ENCODE peak calls at places on chromosomes 6 and 20, in six cellular contexts. One of them, this sample, is unnamed.

GRCh38 chr20:49104365-49104648 is 58.2 kb downstream of the CSE1L start:
- DNase-seq in GM12878: no peak
- DNase-seq in endothelial cell of umbilical vein: no peak
- DNase-seq in H1: no peak
- DNase-seq in HCT116: no peak
- DNase-seq in K562: no peak
- DNase-seq in this sample: no peak

GRCh38 chr6:73710470-73710869 is 14.5 kb downstream of the CD109 start:
- DNase-seq in GM12878: no peak
- DNase-seq in K562: no peak
- DNase-seq in HCT116: peak; percentile 82
- DNase-seq in H1: no peak
- DNase-seq in endothelial cell of umbilical vein: peak; percentile 57
- DNase-seq in this sample: peak; percentile 7

GRCh38 chr6:43627008-43627825 is 1.8 kb downstream of the GTPBP2 start:
- DNase-seq in H1: no peak
- DNase-seq in K562: peak; percentile 87
- DNase-seq in HCT116: peak; percentile 78
- DNase-seq in endothelial cell of umbilical vein: peak; percentile 92
- DNase-seq in GM12878: peak; percentile 23
- DNase-seq in this sample: peak; percentile 89

GRCh38 chr6:105620878-105621277 is 218.0 kb upstream of the PREP start:
- DNase-seq in HCT116: no peak
- DNase-seq in endothelial cell of umbilical vein: no peak
- DNase-seq in H1: no peak
- DNase-seq in GM12878: no peak
- DNase-seq in K562: no peak
- DNase-seq in this sample: no peak

GRCh38 chr6:82195619-82196018 is 51.9 kb downstream of the IBTK start:
- DNase-seq in HCT116: no peak
- DNase-seq in H1: no peak
- DNase-seq in K562: no peak
- DNase-seq in GM12878: no peak
- DNase-seq in endothelial cell of umbilical vein: no peak
- DNase-seq in this sample: no peak

GRCh38 chr20:63635431-63636141 is 8.7 kb upstream of the GMEB2 start:
- DNase-seq in K562: no peak
- DNase-seq in GM12878: peak; percentile 68
- DNase-seq in HCT116: no peak
- DNase-seq in endothelial cell of umbilical vein: no peak
- DNase-seq in H1: no peak
- DNase-seq in this sample: no peak

GRCh38 chr6:96542702-96543101 is 20.2 kb upstream of the FHL5 start:
- DNase-seq in K562: no peak
- DNase-seq in GM12878: no peak
- DNase-seq in H1: no peak
- DNase-seq in endothelial cell of umbilical vein: no peak
- DNase-seq in HCT116: no peak
- DNase-seq in this sample: no peak

GRCh38 chr6:28134015-28134414 is 7.7 kb upstream of the ZKSCAN8 start:
- DNase-seq in HCT116: peak; percentile 29
- DNase-seq in GM12878: no peak
- DNase-seq in endothelial cell of umbilical vein: peak; percentile 45
- DNase-seq in H1: no peak
- DNase-seq in K562: no peak
- DNase-seq in this sample: peak; percentile 59

GRCh38 chr6:149451361-149452061 is 33.3 kb downstream of the ZC3H12D start:
- DNase-seq in GM12878: no peak
- DNase-seq in HCT116: no peak
- DNase-seq in endothelial cell of umbilical vein: no peak
- DNase-seq in H1: no peak
- DNase-seq in K562: no peak
- DNase-seq in this sample: no peak

GRCh38 chr6:43867246-43867645 is 97.2 kb downstream of the VEGFA start:
- DNase-seq in GM12878: no peak
- DNase-seq in endothelial cell of umbilical vein: no peak
- DNase-seq in K562: no peak
- DNase-seq in H1: no peak
- DNase-seq in HCT116: no peak
- DNase-seq in this sample: no peak

GRCh38 chr20:1370548-1371110 is 22.2 kb downstream of the FKBP1A start:
- DNase-seq in H1: no peak
- DNase-seq in HCT116: no peak
- DNase-seq in K562: no peak
- DNase-seq in endothelial cell of umbilical vein: no peak
- DNase-seq in GM12878: no peak
- DNase-seq in this sample: no peak

GRCh38 chr6:139982652-139983051 is 608.2 kb upstream of the CITED2 start:
- DNase-seq in K562: no peak
- DNase-seq in GM12878: no peak
- DNase-seq in endothelial cell of umbilical vein: peak; percentile 25
- DNase-seq in HCT116: no peak
- DNase-seq in H1: no peak
- DNase-seq in this sample: no peak

GRCh38 chr6:158911746-158912158 is 88.2 kb downstream of the RSPH3 start:
- DNase-seq in endothelial cell of umbilical vein: no peak
- DNase-seq in H1: no peak
- DNase-seq in HCT116: no peak
- DNase-seq in K562: no peak
- DNase-seq in GM12878: peak; percentile 30
- DNase-seq in this sample: no peak

GRCh38 chr6:25014806-25015560 is 79.2 kb upstream of the RIPOR2 start:
- DNase-seq in endothelial cell of umbilical vein: peak; percentile 71
- DNase-seq in K562: no peak
- DNase-seq in H1: no peak
- DNase-seq in HCT116: no peak
- DNase-seq in GM12878: no peak
- DNase-seq in this sample: no peak

GRCh38 chr6:139903411-139904157 is 529.1 kb upstream of the CITED2 start:
- DNase-seq in endothelial cell of umbilical vein: no peak
- DNase-seq in GM12878: peak; percentile 75
- DNase-seq in HCT116: no peak
- DNase-seq in K562: no peak
- DNase-seq in H1: no peak
- DNase-seq in this sample: no peak

GRCh38 chr20:24109008-24109407 is 120.4 kb upstream of the GGTLC1 start:
- DNase-seq in endothelial cell of umbilical vein: no peak
- DNase-seq in HCT116: no peak
- DNase-seq in GM12878: no peak
- DNase-seq in K562: peak; percentile 11
- DNase-seq in H1: no peak
- DNase-seq in this sample: no peak

GRCh38 chr20:19961298-19961697 is 55.9 kb upstream of the NAA20 start:
- DNase-seq in H1: no peak
- DNase-seq in K562: no peak
- DNase-seq in endothelial cell of umbilical vein: no peak
- DNase-seq in HCT116: no peak
- DNase-seq in GM12878: no peak
- DNase-seq in this sample: no peak

GRCh38 chr6:131680868-131681267 is 20.3 kb downstream of the OR2A4 start:
- DNase-seq in H1: no peak
- DNase-seq in K562: no peak
- DNase-seq in GM12878: no peak
- DNase-seq in HCT116: no peak
- DNase-seq in endothelial cell of umbilical vein: no peak
- DNase-seq in this sample: no peak
- H3K4me1 ChIP-seq in H1: no peaks in the 10 kb centered on the region
- H3K4me1 ChIP-seq in K562: no peaks in the 10 kb centered on the region
- H3K4me1 ChIP-seq in GM12878: peaks cover 8% of the 10 kb centered on the region
- H3K4me1 ChIP-seq in HCT116: no peaks in the 10 kb centered on the region
- H3K4me1 ChIP-seq in endothelial cell of umbilical vein: no peaks in the 10 kb centered on the region
- H3K4me1 ChIP-seq in this sample: no peaks in the 10 kb centered on the region

GRCh38 chr6:131419698-131420097 is 153.3 kb upstream of the ARG1 start:
- DNase-seq in K562: no peak
- DNase-seq in GM12878: no peak
- DNase-seq in H1: no peak
- DNase-seq in HCT116: no peak
- DNase-seq in endothelial cell of umbilical vein: no peak
- DNase-seq in this sample: no peak
- TF ChIP-seq MAX in K562: no peak
- TF ChIP-seq MAX in GM12878: no peak
- TF ChIP-seq MAX in H1: no peak
- TF ChIP-seq MAX in HCT116: no peak
- TF ChIP-seq MAX in endothelial cell of umbilical vein: no peak
- TF ChIP-seq MAX in this sample: no peak

GRCh38 chr6:136532030-136532429 is 18.2 kb downstream of the MAP7 start:
- DNase-seq in GM12878: no peak
- DNase-seq in HCT116: no peak
- DNase-seq in H1: no peak
- DNase-seq in K562: no peak
- DNase-seq in endothelial cell of umbilical vein: no peak
- DNase-seq in this sample: no peak
- TF ChIP-seq EZH2 in GM12878: no peak
- TF ChIP-seq EZH2 in HCT116: no peak
- TF ChIP-seq EZH2 in H1: no peak
- TF ChIP-seq EZH2 in K562: no peak
- TF ChIP-seq EZH2 in endothelial cell of umbilical vein: no peak
- TF ChIP-seq EZH2 in this sample: no peak

GRCh38 chr6:41548098-41548840 is 2.1 kb downstream of the FOXP4 start:
- DNase-seq in GM12878: no peak
- DNase-seq in endothelial cell of umbilical vein: no peak
- DNase-seq in H1: no peak
- DNase-seq in K562: no peak
- DNase-seq in HCT116: no peak
- DNase-seq in this sample: no peak
- H3K4me1 ChIP-seq in GM12878: peaks cover 16% of the 10 kb centered on the region
- H3K4me1 ChIP-seq in endothelial cell of umbilical vein: peaks cover 14% of the 10 kb centered on the region
- H3K4me1 ChIP-seq in H1: peaks cover 56% of the 10 kb centered on the region
- H3K4me1 ChIP-seq in K562: peaks cover 19% of the 10 kb centered on the region
- H3K4me1 ChIP-seq in HCT116: no peaks in the 10 kb centered on the region
- H3K4me1 ChIP-seq in this sample: peaks cover 69% of the 10 kb centered on the region

GRCh38 chr20:56433221-56433879 is 21.3 kb downstream of the CASS4 start:
- DNase-seq in GM12878: no peak
- DNase-seq in K562: no peak
- DNase-seq in endothelial cell of umbilical vein: no peak
- DNase-seq in HCT116: no peak
- DNase-seq in H1: no peak
- DNase-seq in this sample: no peak
- TF ChIP-seq MAX in GM12878: no peak
- TF ChIP-seq MAX in K562: no peak
- TF ChIP-seq MAX in endothelial cell of umbilical vein: no peak
- TF ChIP-seq MAX in HCT116: no peak
- TF ChIP-seq MAX in H1: no peak
- TF ChIP-seq MAX in this sample: no peak

GRCh38 chr6:113856011-113856551 is 1.1 kb upstream of the MARCKS start:
- DNase-seq in endothelial cell of umbilical vein: no peak
- DNase-seq in HCT116: no peak
- DNase-seq in K562: no peak
- DNase-seq in H1: no peak
- DNase-seq in GM12878: no peak
- DNase-seq in this sample: no peak

GRCh38 chr6:113857565-113858066 is 471 bp downstream of the MARCKS start:
- DNase-seq in GM12878: no peak
- DNase-seq in K562: no peak
- DNase-seq in HCT116: no peak
- DNase-seq in endothelial cell of umbilical vein: no peak
- DNase-seq in H1: no peak
- DNase-seq in this sample: no peak

GRCh38 chr6:113855500-113856010 is 1.6 kb upstream of the MARCKS start:
- DNase-seq in K562: no peak
- DNase-seq in HCT116: no peak
- DNase-seq in GM12878: no peak
- DNase-seq in endothelial cell of umbilical vein: peak; percentile 84
- DNase-seq in H1: no peak
- DNase-seq in this sample: no peak

GRCh38 chr6:113858067-113858604 is 991 bp downstream of the MARCKS start:
- DNase-seq in HCT116: no peak
- DNase-seq in H1: no peak
- DNase-seq in GM12878: no peak
- DNase-seq in K562: no peak
- DNase-seq in endothelial cell of umbilical vein: peak; percentile 58
- DNase-seq in this sample: no peak

GRCh38 chr6:113856571-113857564 is at the start of gene MARCKS:
- DNase-seq in HCT116: peak; percentile 69
- DNase-seq in GM12878: no peak
- DNase-seq in K562: peak; percentile 67
- DNase-seq in H1: no peak
- DNase-seq in endothelial cell of umbilical vein: peak; percentile 93
- DNase-seq in this sample: peak; percentile 75
- TF ChIP-seq EZH2 in HCT116: no peak
- TF ChIP-seq EZH2 in GM12878: no peak
- TF ChIP-seq EZH2 in K562: no peak
- TF ChIP-seq EZH2 in H1: no peak
- TF ChIP-seq EZH2 in endothelial cell of umbilical vein: no peak
- TF ChIP-seq EZH2 in this sample: no peak